ENCODE peak calls at places on chromosomes 5 and 9, in nine cellular contexts. G is progenitor cell of endocrine pancreas, D is GM20000, F is cardiac fibroblast, I is lower lobe of right lung, N is left ventricle myocardium inferior, P is pancreas, S is Peyer's patch, O is A549. K is an unnamed sample.

GRCh38 chr5:6723901-6724300 is 10.7 kb downstream of the TENT4A start:
- DNase-seq in S (no peak), P (no peak), O (no peak), N (no peak), D (no peak), F (no peak), I (no peak), G (no peak), K (no peak)

GRCh38 chr9:128434340-128434739 is 13.7 kb downstream of the CERCAM start:
- DNase-seq in N (no peak), D (no peak), F (no peak), I (no peak), P (no peak), S (no peak), G (no peak), O (no peak), K (no peak)

GRCh38 chr5:140800816-140801493 is at the start of gene PCDHA3:
- DNase-seq in S (no peak), P (no peak), I (no peak), N (no peak), F (peak; percentile 14), O (peak; percentile 22), G (no peak), D (no peak), K (no peak)

GRCh38 chr5:55141945-55142690 is 17.9 kb upstream of the GPX8 start:
- DNase-seq in P (no peak), I (no peak), F (no peak), N (no peak), G (no peak), D (no peak), S (no peak), O (no peak), K (no peak)

GRCh38 chr5:35129921-35130485 is 82.3 kb upstream of the AGXT2 start:
- DNase-seq in F (no peak), D (no peak), O (no peak), P (peak; percentile 84), I (no peak), N (no peak), G (no peak), S (no peak), K (no peak)

GRCh38 chr9:97740848-97741821 is 44.0 kb upstream of the XPA start:
- DNase-seq in F (peak; percentile 62), O (no peak), D (peak; percentile 29), N (peak; percentile 65), G (peak; percentile 59), P (peak; percentile 57), I (peak; percentile 69), S (peak; percentile 16), K (peak; percentile 96)

GRCh38 chr5:98635631-98636030 is 137.8 kb upstream of the RGMB start:
- DNase-seq in I (no peak), G (no peak), N (no peak), D (no peak), P (no peak), F (no peak), O (no peak), S (no peak), K (no peak)

GRCh38 chr9:108434502-108434901 is 421.3 kb downstream of the ACTL7B start:
- DNase-seq in O (no peak), N (no peak), I (no peak), S (no peak), G (no peak), F (peak; percentile 58), P (no peak), D (no peak), K (no peak)

GRCh38 chr9:111316796-111317195 is 13.2 kb downstream of the OR2K2 start:
- DNase-seq in N (no peak), S (no peak), G (no peak), O (no peak), P (no peak), D (no peak), F (no peak), I (no peak), K (no peak)

GRCh38 chr5:59583151-59583809 is 310.2 kb downstream of the PDE4D start:
- DNase-seq in P (no peak), I (no peak), G (no peak), F (peak; percentile 29), O (no peak), D (no peak), N (no peak), S (no peak), K (no peak)

GRCh38 chr9:136784997-136785361 is 6.2 kb upstream of the TMEM141 start:
- DNase-seq in D (no peak), F (no peak), O (no peak), G (no peak), N (no peak), P (no peak), I (no peak), S (no peak), K (no peak)

GRCh38 chr5:59656351-59657254 is 236.9 kb downstream of the PDE4D start:
- DNase-seq in G (no peak), D (no peak), O (no peak), P (no peak), F (no peak), S (no peak), N (no peak), I (no peak), K (no peak)

GRCh38 chr5:65305913-65306312 is 175.8 kb downstream of the ADAMTS6 start:
- DNase-seq in D (no peak), N (no peak), F (no peak), I (no peak), P (no peak), S (no peak), G (no peak), O (no peak), K (no peak)

GRCh38 chr9:117034862-117035261 is 347.8 kb downstream of the TRIM32 start:
- DNase-seq in F (no peak), N (no peak), S (no peak), G (peak; percentile 16), I (no peak), P (no peak), O (no peak), D (no peak), K (peak; percentile 91)

GRCh38 chr9:75889977-75890540 is 414 bp upstream of the PCSK5 start:
- DNase-seq in I (no peak), F (peak; percentile 71), S (no peak), D (peak; percentile 20), O (peak; percentile 44), P (peak; percentile 28), N (peak; percentile 28), G (no peak), K (peak; percentile 57)

GRCh38 chr9:91302831-91303230 is 58.9 kb downstream of the AUH start:
- DNase-seq in S (no peak), O (peak; percentile 50), D (no peak), I (no peak), F (peak; percentile 68), P (no peak), G (no peak), N (no peak), K (no peak)

GRCh38 chr9:96413312-96414221 is 4.6 kb downstream of the ZNF367 start:
- DNase-seq in G (no peak), I (no peak), P (no peak), O (no peak), F (no peak), D (no peak), S (peak; percentile 65), N (no peak), K (peak; percentile 44)

GRCh38 chr9:109997682-109998081 is 210.3 kb downstream of the C9orf152 start:
- DNase-seq in F (no peak), S (no peak), P (no peak), O (no peak), D (no peak), G (no peak), N (peak; percentile 22), I (no peak), K (no peak)

GRCh38 chr9:77099388-77099787 is 77.9 kb upstream of the VPS13A start:
- DNase-seq in N (no peak), F (no peak), O (no peak), D (no peak), S (no peak), G (no peak), I (no peak), P (no peak), K (no peak)

GRCh38 chr5:110625376-110625999 is 101.0 kb downstream of the TMEM232 start:
- DNase-seq in O (peak; percentile 7), P (no peak), N (no peak), S (no peak), D (peak; percentile 3), G (no peak), F (peak; percentile 58), I (no peak), K (no peak)
- TF ChIP-seq CTCF in O (no peak), P (peak; percentile 32), N (peak; percentile 62), S (peak; percentile 54), D (no peak), G (peak; percentile 72), F (peak; percentile 37), I (peak; percentile 45), K (peak; percentile 83)

DNA sequence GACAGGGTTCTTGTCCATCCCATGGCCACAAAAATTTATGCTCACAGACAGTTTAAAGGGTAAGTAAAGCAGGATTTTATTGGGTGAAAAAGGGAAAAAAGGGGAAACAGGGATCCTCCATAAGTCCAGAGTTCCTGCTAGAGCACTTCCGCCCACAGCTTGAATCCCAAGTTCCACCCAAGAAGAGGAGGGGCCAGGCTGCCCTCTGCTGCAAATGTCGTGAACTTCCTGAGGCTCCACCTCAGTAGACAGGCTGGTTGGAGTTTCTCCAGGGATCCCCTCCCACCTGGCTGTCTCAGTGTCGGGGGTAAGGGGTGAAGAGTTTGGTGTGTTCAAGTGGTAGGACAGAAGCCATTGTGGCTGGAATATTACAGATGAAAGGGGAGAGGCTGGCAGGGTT is 275.0 kb upstream of the SGCD start:
- DNase-seq in N (no peak), P (no peak), O (no peak), F (no peak), G (no peak), I (no peak), D (no peak), S (no peak), K (peak; percentile 79)
- TF ChIP-seq CTCF in N (peak; percentile 19), P (no peak), O (no peak), F (no peak), G (peak; percentile 16), I (no peak), D (no peak), S (peak; percentile 7), K (peak; percentile 74)

DNA sequence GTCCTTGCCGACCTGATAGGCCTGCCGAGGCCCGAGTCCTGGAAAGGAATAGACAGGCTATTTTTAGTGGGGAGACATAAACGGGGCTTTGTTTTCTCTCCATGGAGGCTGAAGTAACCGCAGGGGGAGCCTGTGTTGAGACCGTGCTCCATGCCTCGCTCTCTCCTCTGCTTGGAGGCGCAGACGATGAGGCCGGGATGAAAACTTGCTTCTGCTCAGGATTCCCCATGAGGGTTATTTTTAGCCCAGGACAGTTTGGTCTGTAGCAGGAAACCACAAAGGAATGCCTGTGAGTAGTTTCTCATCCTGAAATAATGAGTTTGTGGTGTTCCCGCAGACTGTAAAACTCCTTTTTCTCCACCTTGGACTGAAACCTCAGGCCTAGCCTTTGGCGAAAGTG is 81.9 kb upstream of the RARS1 start:
- DNase-seq in S (no peak), N (no peak), O (no peak), I (no peak), P (no peak), F (peak; percentile 79), D (no peak), G (no peak), K (no peak)
- TF ChIP-seq CTCF in S (no peak), N (no peak), O (no peak), I (no peak), P (no peak), F (no peak), D (no peak), G (no peak), K (no peak)

DNA sequence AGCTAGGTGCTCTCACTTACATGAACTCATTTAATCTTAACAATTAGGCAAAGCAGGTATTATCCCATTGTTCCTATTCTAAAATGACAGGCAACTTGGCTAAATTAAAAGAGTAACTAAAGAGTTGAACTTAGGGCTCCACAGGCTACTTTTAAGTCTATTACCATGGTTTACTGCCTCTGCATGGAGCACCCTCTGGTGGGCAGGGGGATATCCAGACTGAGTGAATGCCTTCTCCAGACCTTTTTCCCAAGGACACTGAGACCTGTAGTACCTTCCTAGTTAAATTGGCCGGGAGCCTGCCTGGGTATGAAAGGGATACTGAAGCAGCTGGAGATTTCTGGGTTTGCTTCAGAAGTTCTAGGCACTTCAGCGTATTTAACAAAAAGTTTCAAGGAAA is 238.1 kb downstream of the ELAVL2 start:
- DNase-seq in D (no peak), G (no peak), F (no peak), O (no peak), N (no peak), P (no peak), I (no peak), S (no peak), K (peak; percentile 73)
- TF ChIP-seq CTCF in D (no peak), G (no peak), F (no peak), O (no peak), N (no peak), P (no peak), I (no peak), S (no peak), K (peak; percentile 74)

K was measured in endodermal cell.